ENCODE peak calls at places on chromosomes 7 and 10, in five cellular contexts. H is EL; M is CD8-positive, alpha-beta memory T cell; W is activated T-cell treated with anti-CD3 and anti-CD28 coated beads for 1 hour; O is foreskin fibroblast. N is an unnamed sample.

GRCh38 chr7:37899712-37900247 is 16.8 kb downstream of the SFRP4 start:
- DNase-seq in H (no peak), M (no peak), W (no peak), O (no peak), N (no peak)

GRCh38 chr7:64959072-64959747 is 31.6 kb downstream of the ZNF117 start:
- DNase-seq in H (no peak), M (no peak), W (no peak), O (no peak), N (no peak)

GRCh38 chr7:70788276-70788675 is 343.7 kb upstream of the GALNT17 start:
- DNase-seq in H (peak), M (peak), W (peak), O (no peak), N (no peak)

GRCh38 chr7:10122573-10123100 is 851.0 kb upstream of the PHF14 start:
- DNase-seq in H (no peak), M (no peak), W (no peak), O (no peak), N (peak)

GRCh38 chr7:79502151-79502550 is 48.7 kb upstream of the MAGI2 start:
- DNase-seq in H (no peak), M (no peak), W (no peak), O (no peak), N (peak)

GRCh38 chr10:100506596-100507356 is 12.9 kb downstream of the SEC31B start:
- DNase-seq in H (peak), M (no peak), W (no peak), O (peak), N (no peak)

GRCh38 chr7:114979388-114979787 is 57.5 kb downstream of the MDFIC start:
- DNase-seq in H (no peak), M (no peak), W (no peak), O (no peak), N (no peak)

GRCh38 chr7:77696643-77697534 is 630 bp downstream of the RSBN1L start:
- DNase-seq in H (peak), M (no peak), W (peak), O (peak), N (peak)

N was measured in foreskin melanocyte.